ENCODE peak calls at places on chromosomes 13 and 19, in seven cellular contexts. R, L, G, E, H, B and W are unnamed samples.

GRCh38 chr19:44776402-44777096 is 1.1 kb upstream of the CBLC start:
- DNase-seq in R (no peak), L (no peak), G (no peak), E (no peak), H (no peak), B (no peak), W (no peak)

GRCh38 chr13:92413452-92413851 is 813.2 kb upstream of the GPC6 start:
- DNase-seq in R (no peak), L (no peak), G (no peak), E (no peak), H (no peak), B (no peak), W (no peak)

GRCh38 chr19:40805258-40805868 is 6.4 kb downstream of the EGLN2 start:
- DNase-seq in R (peak; percentile 64), L (peak; percentile 47), G (no peak), E (no peak), H (no peak), B (no peak), W (no peak)

GRCh38 chr13:75312884-75313520 is 169.0 kb downstream of the TBC1D4 start:
- DNase-seq in R (no peak), L (no peak), G (no peak), E (no peak), H (no peak), B (no peak), W (no peak)

GRCh38 chr13:87680298-87680697 is 9.1 kb downstream of the SLITRK5 start:
- DNase-seq in R (no peak), L (no peak), G (peak; percentile 58), E (no peak), H (no peak), B (no peak), W (peak; percentile 36)

GRCh38 chr13:57409121-57409520 is 222.4 kb upstream of the PCDH17 start:
- DNase-seq in R (no peak), L (no peak), G (no peak), E (no peak), H (no peak), B (no peak), W (no peak)

GRCh38 chr13:50713849-50714248 is 129.6 kb downstream of the DLEU7 start:
- DNase-seq in R (no peak), L (no peak), G (no peak), E (peak; percentile 95), H (peak; percentile 28), B (peak; percentile 77), W (no peak)

GRCh38 chr19:43692882-43693281 is 22.9 kb upstream of the PLAUR start:
- DNase-seq in R (no peak), L (no peak), G (no peak), E (no peak), H (no peak), B (no peak), W (no peak)

GRCh38 chr19:42121036-42121621 is 11.1 kb downstream of the POU2F2 start:
- DNase-seq in R (no peak), L (no peak), G (no peak), E (no peak), H (no peak), B (no peak), W (no peak)

GRCh38 chr19:39557791-39558622 is 18.0 kb upstream of the EID2 start:
- DNase-seq in R (no peak), L (no peak), G (no peak), E (no peak), H (no peak), B (peak; percentile 17), W (peak; percentile 31)